ENCODE peak calls at places on chromosomes 7 and 10, in nine cellular contexts. F is A673; W is neural crest cell; Y is activated gamma-delta T cell treated with Interleukin-2 at 50 U/mL for 16 hours; P is suprapubic skin; K is activated CD4-positive, CD25-positive, alpha-beta regulatory T cell; D is AG08396; E is CD4-positive, CD25-positive, alpha-beta regulatory T cell; H is islet precursor cell. N is an unnamed sample.

GRCh38 chr10:128065881-128066534 is 60.2 kb downstream of the MKI67 start:
- DNase-seq in F (no peak), W (no peak), Y (no peak), P (peak), K (no peak), D (no peak), E (no peak), H (no peak), N (no peak)

GRCh38 chr7:105885386-105886111 is 9.2 kb upstream of the ATXN7L1 start:
- DNase-seq in F (peak), W (no peak), Y (peak), P (no peak), K (no peak), D (no peak), E (no peak), H (no peak), N (no peak)

GRCh38 chr10:59362991-59363390 is 642 bp upstream of the FAM13C start:
- DNase-seq in F (peak), W (peak), Y (no peak), P (peak), K (no peak), D (peak), E (no peak), H (peak), N (no peak)

GRCh38 chr10:844552-844951 is 87.0 kb downstream of the LARP4B start:
- DNase-seq in F (no peak), W (no peak), Y (no peak), P (no peak), K (no peak), D (no peak), E (no peak), H (no peak), N (no peak)

GRCh38 chr10:98446121-98446655 is 547 bp downstream of the HPS1 start:
- DNase-seq in F (peak), W (peak), Y (peak), P (no peak), K (no peak), D (peak), E (no peak), H (no peak), N (peak)

GRCh38 chr7:82044497-82045080 is 274.7 kb upstream of the HGF start:
- DNase-seq in F (peak), W (peak), Y (no peak), P (no peak), K (no peak), D (no peak), E (no peak), H (no peak), N (no peak)

GRCh38 chr10:6445671-6446278 is 134.3 kb downstream of the PRKCQ start:
- DNase-seq in F (peak), W (peak), Y (peak), P (no peak), K (peak), D (peak), E (peak), H (peak), N (peak)

GRCh38 chr7:151374726-151375125 is 33.1 kb downstream of the NUB1 start:
- DNase-seq in F (no peak), W (no peak), Y (no peak), P (peak), K (no peak), D (no peak), E (no peak), H (no peak), N (no peak)

GRCh38 chr10:89122431-89123066 is 84.6 kb downstream of the CH25H start:
- DNase-seq in F (peak), W (no peak), Y (no peak), P (no peak), K (no peak), D (no peak), E (no peak), H (no peak), N (no peak)

N was measured in activated naive CD8-positive, alpha-beta T cell treated with anti-CD3 and anti-CD28 coated beads, Interleukin-2, amount 10 ng/mL, durations not matched to agents 7 days and 5 days.